ENCODE peak calls at places on chromosomes 4 and X, in eight cellular contexts. I is epithelial cell of esophagus; T is GM04504; E is COR-L47; F is CD8-positive, alpha-beta memory T cell; J is left colon; H is hypothalamus; Z is Panc1. M is an unnamed sample.

GRCh38 chr4:88775529-88775928 is 77.9 kb upstream of the NAP1L5 start:
- DNase-seq in Z (no peak), F (no peak), I (no peak), E (no peak), T (no peak), H (no peak), J (no peak), M (no peak)

GRCh38 chr4:16289872-16290554 is 63.7 kb upstream of the TAPT1 start:
- DNase-seq in E (peak), J (no peak), T (peak), Z (peak), I (peak), H (no peak), F (no peak), M (peak)

GRCh38 chrX:129642641-129643040 is 12.1 kb downstream of the APLN start:
- DNase-seq in I (peak), T (no peak), F (no peak), J (no peak), H (no peak), E (no peak), Z (no peak), M (peak)

GRCh38 chrX:108261541-108262218 is 170.1 kb downstream of the ATG4A start:
- DNase-seq in T (no peak), Z (no peak), E (no peak), I (peak), F (no peak), J (no peak), H (no peak), M (peak)

GRCh38 chrX:39065051-39065871 is 264.0 kb downstream of the MID1IP1 start:
- DNase-seq in H (no peak), Z (no peak), T (no peak), I (no peak), F (no peak), J (no peak), E (peak), M (no peak)

GRCh38 chr4:182277402-182277801 is 34.2 kb downstream of the TENM3 start:
- DNase-seq in J (no peak), T (peak), I (no peak), F (no peak), H (no peak), Z (no peak), E (no peak), M (no peak)

GRCh38 chr4:142331646-142332045 is 514.5 kb downstream of the INPP4B start:
- DNase-seq in H (no peak), I (no peak), Z (no peak), E (no peak), J (no peak), F (no peak), T (peak), M (no peak)

GRCh38 chr4:116027311-116027710 is 913.9 kb upstream of the NDST4 start:
- DNase-seq in I (no peak), J (no peak), H (no peak), E (no peak), T (no peak), Z (no peak), F (no peak), M (no peak)

GRCh38 chr4:105605493-105605892 is 53.1 kb downstream of the ARHGEF38 start:
- DNase-seq in I (peak), F (no peak), T (peak), Z (no peak), E (peak), H (no peak), J (no peak), M (peak)

GRCh38 chr4:39134674-39135073 is 47.7 kb upstream of the WDR19 start:
- DNase-seq in E (no peak), H (no peak), J (no peak), F (no peak), T (no peak), Z (no peak), I (no peak), M (no peak)

GRCh38 chr4:98446499-98447375 is 185.6 kb downstream of the RAP1GDS1 start:
- DNase-seq in E (no peak), F (peak), J (peak), T (no peak), H (no peak), I (peak), Z (no peak), M (peak)

GRCh38 chr4:41155194-41155830 is 59.0 kb downstream of the APBB2 start:
- DNase-seq in Z (no peak), J (no peak), I (peak), H (no peak), T (no peak), F (no peak), E (no peak), M (no peak)

M was measured in bronchial epithelial cell.